ENCODE peak calls at places on chromosomes 2 and 18, in seven cellular contexts. One of them, this sample, is unnamed.

GRCh38 chr2:241859436-241860183 is 916 bp upstream of the PDCD1 start:
- DNase-seq in C1 segment of cervical spinal cord: no peak
- DNase-seq in T-cell: no peak
- DNase-seq in stimulated activated CD4-positive, alpha-beta T cell treated with anti-CD3 and anti-CD28 coated beads, Interleukin-1b, Interleukin-23, amount 100 ng/mL, for 4 hours: peak
- DNase-seq in WERI-Rb-1: peak
- DNase-seq in GM12865: peak
- DNase-seq in HFFc6: no peak
- DNase-seq in this sample: peak

GRCh38 chr2:203650860-203651613 is 55.4 kb upstream of the CD28 start:
- DNase-seq in C1 segment of cervical spinal cord: no peak
- DNase-seq in T-cell: no peak
- DNase-seq in stimulated activated CD4-positive, alpha-beta T cell treated with anti-CD3 and anti-CD28 coated beads, Interleukin-1b, Interleukin-23, amount 100 ng/mL, for 4 hours: no peak
- DNase-seq in WERI-Rb-1: no peak
- DNase-seq in GM12865: peak
- DNase-seq in HFFc6: peak
- DNase-seq in this sample: peak

GRCh38 chr2:120530781-120531180 is 184.8 kb downstream of the INHBB start:
- DNase-seq in C1 segment of cervical spinal cord: no peak
- DNase-seq in T-cell: no peak
- DNase-seq in stimulated activated CD4-positive, alpha-beta T cell treated with anti-CD3 and anti-CD28 coated beads, Interleukin-1b, Interleukin-23, amount 100 ng/mL, for 4 hours: no peak
- DNase-seq in WERI-Rb-1: no peak
- DNase-seq in GM12865: no peak
- DNase-seq in HFFc6: no peak
- DNase-seq in this sample: no peak

GRCh38 chr2:134706587-134707329 is 12.0 kb downstream of the TMEM163 start:
- DNase-seq in C1 segment of cervical spinal cord: no peak
- DNase-seq in T-cell: no peak
- DNase-seq in stimulated activated CD4-positive, alpha-beta T cell treated with anti-CD3 and anti-CD28 coated beads, Interleukin-1b, Interleukin-23, amount 100 ng/mL, for 4 hours: no peak
- DNase-seq in WERI-Rb-1: no peak
- DNase-seq in GM12865: no peak
- DNase-seq in HFFc6: no peak
- DNase-seq in this sample: peak

GRCh38 chr18:13500227-13500865 is 226.0 kb downstream of the FAM210A start:
- DNase-seq in C1 segment of cervical spinal cord: no peak
- DNase-seq in T-cell: no peak
- DNase-seq in stimulated activated CD4-positive, alpha-beta T cell treated with anti-CD3 and anti-CD28 coated beads, Interleukin-1b, Interleukin-23, amount 100 ng/mL, for 4 hours: no peak
- DNase-seq in WERI-Rb-1: no peak
- DNase-seq in GM12865: no peak
- DNase-seq in HFFc6: peak
- DNase-seq in this sample: peak

GRCh38 chr2:133333189-133333588 is 235.1 kb downstream of the NCKAP5 start:
- DNase-seq in C1 segment of cervical spinal cord: no peak
- DNase-seq in T-cell: no peak
- DNase-seq in stimulated activated CD4-positive, alpha-beta T cell treated with anti-CD3 and anti-CD28 coated beads, Interleukin-1b, Interleukin-23, amount 100 ng/mL, for 4 hours: no peak
- DNase-seq in WERI-Rb-1: no peak
- DNase-seq in GM12865: no peak
- DNase-seq in HFFc6: no peak
- DNase-seq in this sample: no peak

GRCh38 chr18:56505971-56506370 is 132.4 kb downstream of the TXNL1 start:
- DNase-seq in C1 segment of cervical spinal cord: no peak
- DNase-seq in T-cell: no peak
- DNase-seq in stimulated activated CD4-positive, alpha-beta T cell treated with anti-CD3 and anti-CD28 coated beads, Interleukin-1b, Interleukin-23, amount 100 ng/mL, for 4 hours: no peak
- DNase-seq in WERI-Rb-1: no peak
- DNase-seq in GM12865: no peak
- DNase-seq in HFFc6: peak
- DNase-seq in this sample: peak

GRCh38 chr2:110655701-110656100 is 22.2 kb downstream of the BUB1 start:
- DNase-seq in C1 segment of cervical spinal cord: no peak
- DNase-seq in T-cell: no peak
- DNase-seq in stimulated activated CD4-positive, alpha-beta T cell treated with anti-CD3 and anti-CD28 coated beads, Interleukin-1b, Interleukin-23, amount 100 ng/mL, for 4 hours: no peak
- DNase-seq in WERI-Rb-1: no peak
- DNase-seq in GM12865: no peak
- DNase-seq in HFFc6: no peak
- DNase-seq in this sample: peak

GRCh38 chr18:57957210-57957609 is 86.8 kb upstream of the NEDD4L start:
- DNase-seq in C1 segment of cervical spinal cord: no peak
- DNase-seq in T-cell: no peak
- DNase-seq in stimulated activated CD4-positive, alpha-beta T cell treated with anti-CD3 and anti-CD28 coated beads, Interleukin-1b, Interleukin-23, amount 100 ng/mL, for 4 hours: no peak
- DNase-seq in WERI-Rb-1: no peak
- DNase-seq in GM12865: no peak
- DNase-seq in HFFc6: no peak
- DNase-seq in this sample: no peak

GRCh38 chr2:232476791-232477190 is 10.8 kb downstream of the ECEL1 start:
- DNase-seq in C1 segment of cervical spinal cord: no peak
- DNase-seq in T-cell: no peak
- DNase-seq in stimulated activated CD4-positive, alpha-beta T cell treated with anti-CD3 and anti-CD28 coated beads, Interleukin-1b, Interleukin-23, amount 100 ng/mL, for 4 hours: no peak
- DNase-seq in WERI-Rb-1: no peak
- DNase-seq in GM12865: no peak
- DNase-seq in HFFc6: no peak
- DNase-seq in this sample: no peak

GRCh38 chr2:61988462-61989366 is 83.2 kb downstream of the COMMD1 start:
- DNase-seq in C1 segment of cervical spinal cord: no peak
- DNase-seq in T-cell: no peak
- DNase-seq in stimulated activated CD4-positive, alpha-beta T cell treated with anti-CD3 and anti-CD28 coated beads, Interleukin-1b, Interleukin-23, amount 100 ng/mL, for 4 hours: no peak
- DNase-seq in WERI-Rb-1: no peak
- DNase-seq in GM12865: no peak
- DNase-seq in HFFc6: no peak
- DNase-seq in this sample: peak

GRCh38 chr2:174158003-174158402 is 90.3 kb downstream of the OLA1 start:
- DNase-seq in C1 segment of cervical spinal cord: no peak
- DNase-seq in T-cell: no peak
- DNase-seq in stimulated activated CD4-positive, alpha-beta T cell treated with anti-CD3 and anti-CD28 coated beads, Interleukin-1b, Interleukin-23, amount 100 ng/mL, for 4 hours: no peak
- DNase-seq in WERI-Rb-1: peak
- DNase-seq in GM12865: peak
- DNase-seq in HFFc6: peak
- DNase-seq in this sample: peak

GRCh38 chr2:206480161-206480560 is 36.8 kb downstream of the ADAM23 start:
- DNase-seq in C1 segment of cervical spinal cord: no peak
- DNase-seq in T-cell: no peak
- DNase-seq in stimulated activated CD4-positive, alpha-beta T cell treated with anti-CD3 and anti-CD28 coated beads, Interleukin-1b, Interleukin-23, amount 100 ng/mL, for 4 hours: no peak
- DNase-seq in WERI-Rb-1: no peak
- DNase-seq in GM12865: no peak
- DNase-seq in HFFc6: no peak
- DNase-seq in this sample: no peak

GRCh38 chr2:29528891-29529520 is 392.4 kb downstream of the ALK start:
- DNase-seq in C1 segment of cervical spinal cord: no peak
- DNase-seq in T-cell: no peak
- DNase-seq in stimulated activated CD4-positive, alpha-beta T cell treated with anti-CD3 and anti-CD28 coated beads, Interleukin-1b, Interleukin-23, amount 100 ng/mL, for 4 hours: no peak
- DNase-seq in WERI-Rb-1: peak
- DNase-seq in GM12865: no peak
- DNase-seq in HFFc6: peak
- DNase-seq in this sample: peak

GRCh38 chr18:9193031-9193430 is 56.5 kb downstream of the ANKRD12 start:
- DNase-seq in C1 segment of cervical spinal cord: no peak
- DNase-seq in T-cell: no peak
- DNase-seq in stimulated activated CD4-positive, alpha-beta T cell treated with anti-CD3 and anti-CD28 coated beads, Interleukin-1b, Interleukin-23, amount 100 ng/mL, for 4 hours: no peak
- DNase-seq in WERI-Rb-1: no peak
- DNase-seq in GM12865: no peak
- DNase-seq in HFFc6: no peak
- DNase-seq in this sample: no peak

This sample was measured in cardiac fibroblast.